ENCODE peak calls at places on chromosomes 13 and 19, in four cellular contexts. V, W, P and N are unnamed samples.

GRCh38 chr13:34162545-34162936 is 344.6 kb downstream of the RFC3 start:
- DNase-seq in V (peak; percentile 27), W (peak; percentile 80), P (no peak), N (no peak)

GRCh38 chr19:13066933-13067831 is 35.5 kb downstream of the LYL1 start:
- DNase-seq in V (no peak), P (no peak), W (no peak), N (no peak)

GRCh38 chr19:12872941-12873890 is 8.0 kb downstream of the DNASE2 start:
- DNase-seq in P (no peak), W (peak; percentile 62), V (peak; percentile 71), N (no peak)

GRCh38 chr13:74644239-74644638 is 510.0 kb upstream of the KLF12 start:
- DNase-seq in W (peak; percentile 67), V (peak; percentile 52), P (no peak), N (no peak)

GRCh38 chr13:64551755-64552154 is 2678.4 kb downstream of the PCDH9 start:
- DNase-seq in P (peak; percentile 57), V (peak; percentile 39), W (peak; percentile 73), N (no peak)

GRCh38 chr19:292281-292884 is 1.2 kb upstream of the PLPP2 start:
- DNase-seq in P (no peak), V (no peak), W (no peak), N (no peak)

GRCh38 chr13:33235564-33235963 is 50.0 kb downstream of the STARD13 start:
- DNase-seq in P (no peak), V (no peak), W (no peak), N (no peak)

GRCh38 chr13:114234645-114235421 is at the start of gene CDC16:
- DNase-seq in V (peak; percentile 94), P (peak; percentile 72), W (peak; percentile 91), N (peak; percentile 63)

GRCh38 chr13:110887955-110888333 is 26.9 kb downstream of the ANKRD10 start:
- DNase-seq in P (no peak), V (no peak), W (no peak), N (no peak)

GRCh38 chr13:67230774-67231480 is 791 bp upstream of the PCDH9 start:
- DNase-seq in P (peak; percentile 23), W (peak; percentile 64), V (peak; percentile 79), N (peak; percentile 23)

GRCh38 chr19:50513746-50514345 is at the start of gene ASPDH:
- DNase-seq in P (no peak), V (no peak), W (no peak), N (no peak)

GRCh38 chr13:39485314-39485700 is 117.7 kb downstream of the LHFPL6 start:
- DNase-seq in W (peak; percentile 41), V (peak; percentile 35), P (no peak), N (no peak)

GRCh38 chr13:106083620-106084350 is 451.7 kb downstream of the EFNB2 start:
- DNase-seq in P (no peak), W (peak; percentile 78), V (peak; percentile 62), N (no peak)

GRCh38 chr19:42206871-42207755 is 10.4 kb downstream of the DEDD2 start:
- DNase-seq in V (no peak), P (no peak), W (no peak), N (no peak)

GRCh38 chr13:44519642-44520041 is 56.5 kb downstream of the TSC22D1 start:
- DNase-seq in P (no peak), W (no peak), V (no peak), N (no peak)

GRCh38 chr19:48637948-48638830 is 1.0 kb upstream of the DBP start:
- DNase-seq in V (peak; percentile 99), W (peak; percentile 99), P (peak; percentile 94), N (peak; percentile 92)

GRCh38 chr13:110397445-110397844 is 90.4 kb downstream of the COL4A2 start:
- DNase-seq in V (peak; percentile 90), P (no peak), W (peak; percentile 91), N (no peak)

GRCh38 chr19:572891-573825 is 762 bp downstream of the BSG start:
- DNase-seq in V (peak; percentile 64), W (peak; percentile 65), P (no peak), N (peak; percentile 75)

GRCh38 chr13:103878891-103879605 is 812.8 kb upstream of the SLC10A2 start:
- DNase-seq in P (no peak), W (peak; percentile 39), V (peak; percentile 35), N (peak; percentile 52)

GRCh38 chr13:59728896-59729545 is 434.7 kb downstream of the DIAPH3 start:
- DNase-seq in V (no peak), W (no peak), P (no peak), N (no peak)

GRCh38 chr19:40013991-40014390 is 17.1 kb downstream of the ZNF546 start:
- DNase-seq in W (no peak), V (no peak), P (no peak), N (no peak)
- H3K4me3 ChIP-seq in W (no peak overlapping the region), V (no peak overlapping the region), P (no peak overlapping the region), N (no peak overlapping the region)

GRCh38 chr13:21530656-21531055 is 71.6 kb upstream of the ZDHHC20 start:
- DNase-seq in W (no peak), P (no peak), V (no peak), N (no peak)

GRCh38 chr13:21528616-21529015 is 69.5 kb upstream of the ZDHHC20 start:
- DNase-seq in W (peak; percentile 67), V (peak; percentile 15), P (no peak), N (peak; percentile 58)

GRCh38 chr13:21529102-21529893 is 70.2 kb upstream of the ZDHHC20 start:
- DNase-seq in P (no peak), W (no peak), V (no peak), N (no peak)

GRCh38 chr13:21534760-21535159 is 69.2 kb downstream of the MICU2 start:
- DNase-seq in V (no peak), P (no peak), W (no peak), N (no peak)

GRCh38 chr13:21531475-21531874 is 72.4 kb upstream of the ZDHHC20 start:
- DNase-seq in V (no peak), W (no peak), P (no peak), N (no peak)
- H3K4me3 ChIP-seq in V (no peak overlapping the region), W (no peak overlapping the region), P (no peak overlapping the region), N (no peak overlapping the region)

DNA sequence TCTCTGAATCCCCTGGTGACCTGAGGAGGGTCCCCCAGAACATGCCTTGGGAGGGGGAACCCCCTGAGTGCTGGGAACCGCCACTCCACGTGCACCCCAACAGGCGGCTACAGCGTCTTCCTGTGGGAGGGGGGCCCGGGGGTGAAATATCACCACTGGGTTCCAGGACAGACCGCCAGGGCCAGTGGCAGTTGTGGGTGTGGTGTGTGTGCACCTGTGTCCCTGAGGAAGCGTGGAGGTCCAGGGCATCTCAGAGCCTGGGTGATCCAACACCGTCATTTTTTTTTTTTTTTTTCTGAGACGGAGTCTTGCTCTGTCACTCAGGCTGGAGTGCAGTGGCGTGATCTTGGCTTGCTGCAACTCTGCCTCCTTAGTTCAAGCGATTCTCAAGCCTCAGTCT is 4.2 kb downstream of the ADGRE5 start:
- DNase-seq in P (no peak), W (no peak), V (no peak), N (no peak)
- H3K4me3 ChIP-seq in P (no peak overlapping the region), W (no peak overlapping the region), V (no peak overlapping the region), N (no peak overlapping the region)

DNA sequence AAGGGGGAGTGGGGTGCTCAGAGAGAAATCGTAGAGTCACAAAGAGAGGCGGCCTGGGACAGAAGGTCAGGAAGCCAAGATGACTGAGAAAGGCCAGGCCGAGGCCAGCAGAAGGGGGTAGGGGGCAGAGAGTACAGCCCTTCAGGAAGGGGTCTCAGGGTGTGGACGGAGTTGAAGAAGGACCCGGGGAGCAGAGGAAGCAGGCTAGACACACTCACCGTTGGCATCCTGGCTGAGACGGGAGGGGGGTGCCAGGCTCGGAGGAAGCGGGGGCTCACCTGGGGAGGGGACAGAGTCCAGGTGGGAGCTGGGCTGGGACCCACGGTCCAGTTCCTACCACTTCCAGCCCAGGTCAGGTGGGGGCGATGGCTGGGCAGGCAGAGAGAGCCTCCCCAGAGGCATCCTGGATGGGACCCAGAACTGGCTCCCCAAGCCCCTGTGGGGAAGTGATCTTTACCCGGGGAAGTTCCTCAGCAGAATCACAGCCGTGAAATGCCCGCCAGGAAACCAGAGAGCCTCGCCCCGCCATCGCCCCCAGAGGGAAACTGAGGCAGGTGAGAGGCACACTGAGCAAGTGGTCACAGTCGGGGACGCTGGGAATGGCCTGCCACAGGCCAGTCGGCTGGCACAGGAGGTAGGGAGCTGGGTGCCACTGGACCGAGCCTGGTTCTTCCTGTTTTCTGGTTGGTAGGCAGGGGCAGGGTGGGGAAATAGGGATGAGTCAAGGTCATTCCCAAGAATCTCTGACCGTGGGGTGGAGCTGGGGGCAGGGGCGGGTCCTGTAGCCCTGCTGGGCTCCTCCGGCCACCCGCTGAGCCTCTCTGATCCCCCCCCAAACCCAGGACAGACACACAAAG is 1.3 kb downstream of the MATK start:
- DNase-seq in W (no peak), P (no peak), V (no peak), N (no peak)
- H3K4me3 ChIP-seq in W (no peak overlapping the region), P (no peak overlapping the region), V (peak overlapping the region; percentile 89), N (no peak overlapping the region)

DNA sequence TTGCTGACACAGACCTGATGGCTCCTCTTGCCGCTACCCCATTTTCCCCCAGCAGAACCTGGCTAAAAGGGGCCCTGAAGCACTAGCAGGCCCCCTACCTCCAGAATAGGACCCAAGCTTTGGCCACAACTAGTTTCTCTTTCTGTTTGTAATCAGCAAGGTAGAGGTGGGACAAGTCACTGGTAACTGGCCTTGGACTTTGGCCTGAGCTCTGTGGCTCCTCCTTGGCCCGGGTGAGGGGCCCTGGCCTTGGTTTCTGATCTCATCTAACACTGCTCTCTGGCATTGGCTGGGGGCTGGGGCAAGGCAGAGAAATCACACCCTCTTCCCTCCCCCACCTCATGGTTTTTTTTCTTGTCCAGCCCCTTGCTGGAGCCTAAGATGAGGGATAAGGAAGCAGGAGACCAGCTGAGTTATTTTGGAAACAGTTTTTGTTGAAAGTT is 2.1 kb downstream of the CALM3 start:
- DNase-seq in W (no peak), V (no peak), P (no peak), N (no peak)
- H3K4me3 ChIP-seq in W (peak overlapping the region; percentile 96), V (peak overlapping the region; percentile 64), P (peak overlapping the region; percentile 94), N (peak overlapping the region; percentile 100)

GRCh38 chr19:17751103-17751911 is at the start of gene FCHO1:
- DNase-seq in W (no peak), V (no peak), P (no peak), N (no peak)
- H3K4me3 ChIP-seq in W (no peak within 1 kb of the TSS), V (no peak within 1 kb of the TSS), P (no peak within 1 kb of the TSS), N (no peak within 1 kb of the TSS)